ENCODE peak calls at places on chromosomes 6 and 20, in five cellular contexts. D is H1, Z is HepG2, J is K562, E is GM12878. S is an unnamed sample.

GRCh38 chr6:41546475-41546865 is 289 bp downstream of the FOXP4 start:
- DNase-seq in D (no peak), Z (no peak), J (no peak), E (no peak), S (no peak)

GRCh38 chr20:54056762-54057639 is 13.4 kb downstream of the BCAS1 start:
- DNase-seq in D (no peak), Z (no peak), J (no peak), E (no peak), S (no peak)

GRCh38 chr20:41248371-41249024 is 69.0 kb downstream of the ZHX3 start:
- DNase-seq in D (no peak), Z (no peak), J (no peak), E (no peak), S (no peak)

GRCh38 chr20:64239449-64240242 is 15.9 kb upstream of the PCMTD2 start:
- DNase-seq in D (no peak), Z (no peak), J (no peak), E (no peak), S (no peak)

GRCh38 chr6:44696099-44696498 is 308.6 kb downstream of the CDC5L start:
- DNase-seq in D (no peak), Z (no peak), J (no peak), E (no peak), S (no peak)

GRCh38 chr20:35617397-35618031 is 1.9 kb downstream of the SPAG4 start:
- DNase-seq in D (no peak), Z (peak; percentile 92), J (peak; percentile 78), E (peak; percentile 37), S (no peak)

GRCh38 chr20:57392512-57393271 is 1.5 kb downstream of the RBM38 start:
- DNase-seq in D (no peak), Z (no peak), J (peak; percentile 49), E (no peak), S (no peak)

GRCh38 chr20:38377039-38377715 is 30.9 kb downstream of the LBP start:
- DNase-seq in D (no peak), Z (no peak), J (no peak), E (no peak), S (no peak)

GRCh38 chr6:25423358-25423757 is 144.2 kb downstream of the CARMIL1 start:
- DNase-seq in D (no peak), Z (no peak), J (no peak), E (no peak), S (no peak)

GRCh38 chr20:1941226-1941625 is 46.0 kb downstream of the SIRPA start:
- DNase-seq in D (no peak), Z (no peak), J (no peak), E (no peak), S (no peak)

GRCh38 chr6:30818426-30818841 is 65.9 kb upstream of the DDR1 start:
- DNase-seq in D (no peak), Z (no peak), J (peak; percentile 46), E (no peak), S (no peak)

GRCh38 chr20:40667503-40667902 is 21.5 kb downstream of the MAFB start:
- DNase-seq in D (no peak), Z (no peak), J (no peak), E (no peak), S (no peak)

GRCh38 chr6:62272118-62272517 is 13.9 kb downstream of the KHDRBS2 start:
- DNase-seq in D (no peak), Z (no peak), J (no peak), E (no peak), S (no peak)

GRCh38 chr6:17907467-17908229 is 79.8 kb downstream of the KIF13A start:
- DNase-seq in D (no peak), Z (peak; percentile 52), J (peak; percentile 95), E (no peak), S (peak; percentile 48)

GRCh38 chr6:130178692-130179091 is 44.1 kb downstream of the SAMD3 start:
- DNase-seq in D (no peak), Z (peak; percentile 39), J (peak; percentile 40), E (no peak), S (peak; percentile 68)

GRCh38 chr6:84350397-84350796 is 123.0 kb upstream of the CEP162 start:
- DNase-seq in D (no peak), Z (peak; percentile 5), J (no peak), E (no peak), S (no peak)

GRCh38 chr6:38871745-38872568 is 156.8 kb downstream of the DNAH8 start:
- DNase-seq in D (peak; percentile 39), Z (peak; percentile 41), J (peak; percentile 70), E (no peak), S (peak; percentile 32)

GRCh38 chr6:6665505-6665904 is 77.0 kb downstream of the LY86 start:
- DNase-seq in D (no peak), Z (no peak), J (peak; percentile 55), E (no peak), S (no peak)

GRCh38 chr6:52741872-52742271 is 21.4 kb downstream of the GSTA2 start:
- DNase-seq in D (no peak), Z (no peak), J (no peak), E (no peak), S (no peak)

GRCh38 chr20:10551732-10552724 is 116.9 kb downstream of the SLX4IP start:
- DNase-seq in D (peak; percentile 17), Z (no peak), J (peak; percentile 10), E (no peak), S (no peak)

GRCh38 chr20:51574248-51575033 is 31.9 kb upstream of the NFATC2 start:
- DNase-seq in D (no peak), Z (no peak), J (no peak), E (no peak), S (no peak)

GRCh38 chr6:14026831-14027539 is 90.6 kb upstream of the CD83 start:
- DNase-seq in D (no peak), Z (no peak), J (no peak), E (no peak), S (no peak)

GRCh38 chr20:21266191-21266536 is 37.0 kb upstream of the XRN2 start:
- DNase-seq in D (no peak), Z (no peak), J (no peak), E (no peak), S (no peak)

DNA sequence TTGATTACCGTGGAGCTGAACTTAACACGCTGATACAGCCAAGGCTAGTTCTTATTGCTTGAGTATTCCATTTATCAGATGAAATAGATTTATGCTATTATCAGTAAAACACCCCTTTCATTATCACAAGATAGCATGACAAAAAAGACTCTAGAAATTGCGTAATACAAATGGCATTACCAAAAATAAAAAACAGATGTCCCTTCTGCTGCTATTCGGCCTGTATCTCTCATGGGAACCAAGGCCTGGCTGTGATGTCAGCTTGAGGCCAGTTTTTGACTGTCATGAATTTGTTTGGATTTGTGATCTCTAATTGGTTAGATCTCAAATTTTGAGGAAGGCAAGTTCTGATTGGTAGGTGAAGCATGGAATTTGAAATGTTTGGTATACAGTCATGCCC is 25.2 kb downstream of the MEI4 start:
- DNase-seq in D (no peak), Z (no peak), J (no peak), E (no peak), S (no peak)
- TF ChIP-seq ATF3 in D (no peak), Z (no peak), J (no peak), E (no peak), S (no peak)

DNA sequence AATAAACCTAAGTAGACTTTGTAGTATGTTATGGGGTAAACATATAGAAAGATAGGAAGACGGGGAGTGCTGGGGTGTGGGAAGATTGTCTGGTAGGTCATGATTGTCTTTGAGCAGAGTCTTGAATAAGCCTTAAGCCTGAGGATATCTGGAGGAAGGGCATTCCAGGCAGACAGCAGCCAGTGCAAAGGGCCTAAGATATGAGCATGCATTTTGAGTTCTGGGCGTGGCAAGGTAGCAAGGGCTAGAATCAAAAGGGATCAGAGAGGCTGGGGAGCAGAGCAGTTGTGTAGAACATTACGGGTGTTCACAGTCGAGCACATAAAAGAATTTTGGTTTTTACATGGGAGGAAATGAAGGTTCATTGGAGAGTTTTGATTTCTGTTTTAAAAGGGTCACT is 14.3 kb downstream of the BICRAL start:
- DNase-seq in D (no peak), Z (no peak), J (peak; percentile 49), E (no peak), S (no peak)
- TF ChIP-seq CEBPB in D (no peak), Z (no peak), J (no peak), E (no peak), S (no peak)

GRCh38 chr6:79466222-79466834 is 70.9 kb downstream of the LCA5 start:
- DNase-seq in D (no peak), Z (no peak), J (no peak), E (no peak), S (peak; percentile 10)
- TF ChIP-seq ATF3 in D (no peak), Z (no peak), J (no peak), E (no peak), S (no peak)

GRCh38 chr20:36663026-36663425 is 17.0 kb upstream of the SLA2 start:
- DNase-seq in D (no peak), Z (no peak), J (no peak), E (no peak), S (no peak)
- TF ChIP-seq CEBPB in D (no peak), Z (peak; percentile 60), J (peak; percentile 75), E (no peak), S (no peak)

DNA sequence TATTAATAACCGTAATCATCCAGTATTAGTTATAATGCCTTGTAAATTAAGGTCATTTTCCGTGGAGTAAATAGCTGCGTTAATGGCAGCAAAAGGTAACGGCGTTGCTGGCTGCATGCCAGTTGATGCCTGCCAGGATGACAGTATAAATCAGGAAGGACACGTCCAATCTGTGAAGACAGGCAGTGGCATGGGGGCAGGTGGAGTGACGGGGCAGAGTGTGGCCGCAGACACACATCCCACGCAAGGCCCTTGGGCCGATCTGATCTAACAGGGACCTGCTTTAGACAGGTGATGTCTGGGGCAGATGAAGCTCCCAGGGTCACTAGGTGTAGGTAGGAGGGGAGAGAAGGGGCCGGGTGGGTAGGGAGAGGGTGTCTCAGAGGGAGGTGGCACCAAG is 49.1 kb downstream of the KCNB1 start:
- DNase-seq in D (no peak), Z (no peak), J (no peak), E (no peak), S (no peak)
- TF ChIP-seq ATF3 in D (no peak), Z (no peak), J (no peak), E (no peak), S (no peak)

GRCh38 chr6:90044833-90045337 is 150.6 kb downstream of the GJA10 start:
- DNase-seq in D (no peak), Z (no peak), J (peak; percentile 72), E (no peak), S (no peak)

GRCh38 chr6:90053614-90054013 is 159.3 kb downstream of the GJA10 start:
- DNase-seq in D (no peak), Z (no peak), J (no peak), E (no peak), S (no peak)

GRCh38 chr6:90045535-90045934 is 151.3 kb downstream of the GJA10 start:
- DNase-seq in D (no peak), Z (no peak), J (no peak), E (no peak), S (no peak)

GRCh38 chr6:90048191-90048969 is 154.1 kb downstream of the GJA10 start:
- DNase-seq in D (no peak), Z (no peak), J (no peak), E (no peak), S (no peak)

GRCh38 chr6:90049295-90049694 is 155.0 kb downstream of the GJA10 start:
- DNase-seq in D (no peak), Z (no peak), J (no peak), E (no peak), S (no peak)
- TF ChIP-seq CEBPB in D (no peak), Z (no peak), J (no peak), E (no peak), S (no peak)

S was measured in HCT116.